ENCODE peak calls at places on chromosomes 3 and 15, in eight cellular contexts. R is GM04504, O is AG09319, F is EL, U is HepG2, H is uterus, A is C1 segment of cervical spinal cord, M is endothelial cell. W is an unnamed sample.
A peak's percentile ranks its signal among the peaks of the same experiment; 100 is the strongest.

GRCh38 chr3:50102558-50102957 is 13.8 kb downstream of the RBM5 start:
- DNase-seq in R (no peak), A (no peak), H (no peak), F (no peak), U (no peak), M (no peak), O (no peak), W (no peak)

GRCh38 chr3:13495921-13496723 is 16.0 kb downstream of the HDAC11 start:
- DNase-seq in A (no peak), F (peak; percentile 79), O (peak; percentile 80), U (peak; percentile 49), R (peak; percentile 85), H (peak; percentile 80), M (peak; percentile 84), W (peak; percentile 39)

GRCh38 chr15:56919708-56920637 is 1.5 kb downstream of the TCF12 start:
- DNase-seq in R (no peak), U (peak; percentile 18), F (peak; percentile 52), H (no peak), O (no peak), M (peak; percentile 32), A (no peak), W (no peak)

GRCh38 chr3:129530331-129530761 is 1.9 kb downstream of the RHO start:
- DNase-seq in O (peak; percentile 20), R (no peak), H (no peak), M (no peak), A (no peak), U (no peak), F (peak; percentile 34), W (peak; percentile 41)

GRCh38 chr15:52651868-52652267 is 27.3 kb downstream of the ATOSA start:
- DNase-seq in U (peak; percentile 80), R (peak; percentile 59), H (peak; percentile 50), M (peak; percentile 42), F (peak; percentile 51), O (peak; percentile 75), A (no peak), W (peak; percentile 90)

GRCh38 chr3:128153156-128154011 is at the start of gene EEFSEC:
- DNase-seq in H (peak; percentile 81), U (peak; percentile 36), M (peak; percentile 68), F (peak; percentile 82), A (no peak), O (no peak), R (peak; percentile 47), W (peak; percentile 49)

GRCh38 chr15:78425643-78426042 is 12.4 kb upstream of the IREB2 start:
- DNase-seq in H (no peak), M (no peak), U (no peak), R (no peak), A (no peak), O (no peak), F (no peak), W (no peak)

GRCh38 chr3:14490255-14490654 is 49.9 kb downstream of the GRIP2 start:
- DNase-seq in U (no peak), M (no peak), F (no peak), A (no peak), H (no peak), R (no peak), O (no peak), W (no peak)

GRCh38 chr3:143831208-143831607 is 17.1 kb downstream of the SLC9A9 start:
- DNase-seq in H (no peak), R (no peak), U (no peak), M (no peak), F (peak; percentile 35), A (no peak), O (no peak), W (no peak)

GRCh38 chr15:71532994-71533393 is 277.4 kb upstream of the NR2E3 start:
- DNase-seq in M (peak; percentile 21), U (peak; percentile 5), O (no peak), F (peak; percentile 62), R (no peak), A (no peak), H (no peak), W (no peak)